ENCODE peak calls at places on chromosome 19, in six cellular contexts. U is tibial nerve, N is fibroblast of lung, D is left lung, L is testis, Q is lung. H is an unnamed sample.

GRCh38 chr19:14577885-14578427 is 4.9 kb upstream of the CLEC17A start:
- DNase-seq in U (no peak), N (no peak), D (peak; percentile 25), L (no peak), Q (no peak), H (no peak)

GRCh38 chr19:7973883-7974282 is 30.4 kb upstream of the TIMM44 start:
- DNase-seq in U (no peak), N (no peak), D (peak; percentile 62), L (no peak), Q (no peak), H (no peak)

GRCh38 chr19:37959665-37960114 is 52.7 kb downstream of the SIPA1L3 start:
- DNase-seq in U (no peak), N (no peak), D (no peak), L (no peak), Q (no peak), H (no peak)

GRCh38 chr19:49151339-49152217 is 3.6 kb downstream of the HRC start:
- DNase-seq in U (peak; percentile 34), N (peak; percentile 28), D (peak; percentile 89), L (peak; percentile 72), Q (peak; percentile 87), H (peak; percentile 70)

GRCh38 chr19:50520822-50521465 is 7.2 kb upstream of the ASPDH start:
- DNase-seq in U (no peak), N (no peak), D (peak; percentile 35), L (no peak), Q (no peak), H (no peak)

GRCh38 chr19:18083929-18084684 is 2.6 kb downstream of the IL12RB1 start:
- DNase-seq in U (no peak), N (no peak), D (no peak), L (no peak), Q (no peak), H (no peak)

GRCh38 chr19:45884682-45885555 is 1.0 kb downstream of the IRF2BP1 start:
- DNase-seq in U (no peak), N (no peak), D (peak; percentile 81), L (no peak), Q (no peak), H (no peak)

GRCh38 chr19:41707502-41707812 is 969 bp upstream of the CEACAM5 start:
- DNase-seq in U (no peak), N (no peak), D (no peak), L (no peak), Q (no peak), H (no peak)

GRCh38 chr19:38617764-38618589 is at the start of gene MAP4K1:
- DNase-seq in U (no peak), N (no peak), D (peak; percentile 86), L (peak; percentile 25), Q (no peak), H (no peak)

GRCh38 chr19:46633130-46633529 is 2.9 kb downstream of the GNG8 start:
- DNase-seq in U (no peak), N (no peak), D (no peak), L (no peak), Q (no peak), H (no peak)

GRCh38 chr19:57818378-57818777 is 3.7 kb upstream of the ZNF552 start:
- DNase-seq in U (no peak), N (no peak), D (no peak), L (no peak), Q (no peak), H (no peak)

GRCh38 chr19:28008695-28009094 is 1204.3 kb downstream of the UQCRFS1 start:
- DNase-seq in U (no peak), N (no peak), D (no peak), L (no peak), Q (no peak), H (no peak)

GRCh38 chr19:11460207-11460606 is 20.6 kb downstream of the ELAVL3 start:
- DNase-seq in U (no peak), N (no peak), D (no peak), L (no peak), Q (no peak), H (no peak)

GRCh38 chr19:41641879-41642485 is 15.1 kb upstream of the CEACAM4 start:
- DNase-seq in U (peak; percentile 73), N (peak; percentile 45), D (no peak), L (peak; percentile 86), Q (peak; percentile 81), H (peak; percentile 71)

GRCh38 chr19:6412111-6412999 is 12.3 kb downstream of the KHSRP start:
- DNase-seq in U (no peak), N (peak; percentile 9), D (no peak), L (peak; percentile 36), Q (no peak), H (peak; percentile 22)

GRCh38 chr19:46373573-46374359 is 26.9 kb downstream of the PPP5C start:
- DNase-seq in U (no peak), N (no peak), D (peak; percentile 93), L (no peak), Q (peak; percentile 92), H (peak; percentile 64)

GRCh38 chr19:18385359-18385674 is 641 bp upstream of the GDF15 start:
- DNase-seq in U (no peak), N (no peak), D (no peak), L (no peak), Q (no peak), H (no peak)

GRCh38 chr19:18457478-18458331 is 19.8 kb upstream of the ISYNA1 start:
- DNase-seq in U (no peak), N (no peak), D (peak; percentile 47), L (no peak), Q (no peak), H (no peak)

GRCh38 chr19:1873524-1874473 is 10.4 kb upstream of the KLF16 start:
- DNase-seq in U (no peak), N (no peak), D (no peak), L (peak; percentile 72), Q (no peak), H (no peak)

GRCh38 chr19:17775245-17775927 is 19.6 kb upstream of the B3GNT3 start:
- DNase-seq in U (peak; percentile 58), N (no peak), D (no peak), L (peak; percentile 56), Q (no peak), H (peak; percentile 57)

GRCh38 chr19:4606921-4607678 is 32.2 kb upstream of the TNFAIP8L1 start:
- DNase-seq in U (no peak), N (peak; percentile 28), D (no peak), L (peak; percentile 71), Q (no peak), H (peak; percentile 22)

GRCh38 chr19:51729781-51730180 is 6.0 kb upstream of the HAS1 start:
- DNase-seq in U (no peak), N (no peak), D (no peak), L (no peak), Q (no peak), H (no peak)

GRCh38 chr19:2558543-2558942 is 82.6 kb downstream of the GADD45B start:
- DNase-seq in U (no peak), N (no peak), D (no peak), L (no peak), Q (no peak), H (no peak)

GRCh38 chr19:44943801-44944249 is 1.8 kb downstream of the APOC4 start:
- DNase-seq in U (peak; percentile 41), N (no peak), D (peak; percentile 84), L (peak; percentile 51), Q (peak; percentile 62), H (no peak)

GRCh38 chr19:1923319-1923718 is 17.7 kb upstream of the CSNK1G2 start:
- DNase-seq in U (no peak), N (no peak), D (no peak), L (no peak), Q (no peak), H (no peak)

GRCh38 chr19:50649433-50650391 is at the start of gene C19orf81:
- DNase-seq in U (no peak), N (no peak), D (no peak), L (peak; percentile 68), Q (no peak), H (no peak)

GRCh38 chr19:55345818-55346724 is 6.4 kb downstream of the KMT5C start:
- DNase-seq in U (peak; percentile 34), N (peak; percentile 41), D (no peak), L (peak; percentile 33), Q (no peak), H (no peak)

GRCh38 chr19:54104998-54105715 is 2.5 kb downstream of the NDUFA3 start:
- DNase-seq in U (no peak), N (no peak), D (no peak), L (no peak), Q (no peak), H (no peak)

GRCh38 chr19:53998223-53998622 is 6.8 kb downstream of the CACNG6 start:
- DNase-seq in U (no peak), N (no peak), D (no peak), L (no peak), Q (no peak), H (no peak)

GRCh38 chr19:27776020-27776419 is 1436.9 kb downstream of the UQCRFS1 start:
- DNase-seq in U (no peak), N (peak; percentile 23), D (no peak), L (no peak), Q (no peak), H (peak; percentile 25)

DNA sequence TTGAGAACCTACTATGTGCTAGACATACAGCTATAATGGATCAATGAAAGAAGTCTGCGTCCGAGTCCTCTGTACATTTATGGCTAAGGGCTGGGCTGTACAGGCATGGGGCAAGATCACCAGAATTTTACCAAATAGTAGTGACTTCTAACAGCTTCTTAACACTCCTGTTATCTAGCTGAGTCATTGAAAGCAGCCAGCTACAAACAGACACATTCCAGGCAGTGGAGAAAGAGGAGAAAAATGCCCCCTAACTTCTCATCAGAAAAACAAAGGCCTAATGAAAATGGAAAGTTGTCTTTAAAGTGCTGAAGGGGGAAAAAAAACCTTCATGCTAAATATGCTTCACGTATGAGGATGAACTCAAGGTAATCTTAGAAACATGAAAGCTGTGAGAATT is 14.3 kb upstream of the ZNF667 start:
- DNase-seq in U (no peak), N (no peak), D (no peak), L (no peak), Q (no peak), H (peak; percentile 26)
- H3K9me3 ChIP-seq in U (no peaks in the 10 kb centered on the region), N (no peaks in the 10 kb centered on the region), D (peaks cover 96% of the 10 kb centered on the region), L (no peaks in the 10 kb centered on the region), Q (no peaks in the 10 kb centered on the region), H (peaks cover 54% of the 10 kb centered on the region)

DNA sequence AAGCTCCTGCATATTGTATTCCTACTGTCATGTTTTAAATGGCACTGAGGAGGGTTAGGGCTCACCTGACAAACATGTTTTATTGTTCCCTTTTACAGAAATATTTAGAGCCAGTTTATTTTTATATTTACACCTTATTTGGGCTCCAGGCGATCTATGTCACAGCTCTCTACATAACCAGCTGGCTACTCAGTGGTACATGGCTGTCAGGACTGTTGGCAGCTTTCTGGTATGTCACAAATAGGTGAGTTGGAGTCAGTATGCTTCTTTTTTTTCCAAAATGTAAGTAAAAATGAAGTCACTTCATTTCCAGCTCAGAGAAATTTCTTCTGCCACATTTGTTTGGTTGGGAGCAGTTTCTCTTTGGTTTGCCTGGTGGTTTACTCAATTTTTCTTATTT is 31.5 kb downstream of the DPY19L3 start:
- DNase-seq in U (no peak), N (no peak), D (no peak), L (no peak), Q (no peak), H (no peak)
- H3K36me3 ChIP-seq in U (peaks cover 70% of the 10 kb centered on the region), N (peaks cover 1% of the 10 kb centered on the region), D (no peaks in the 10 kb centered on the region), L (no peaks in the 10 kb centered on the region), Q (peaks cover 9% of the 10 kb centered on the region), H (peaks cover 68% of the 10 kb centered on the region)

GRCh38 chr19:40464059-40465024 is 1.2 kb downstream of the BLVRB start:
- DNase-seq in U (peak; percentile 95), N (peak; percentile 87), D (peak; percentile 84), L (peak; percentile 89), Q (peak; percentile 92), H (peak; percentile 95)
- H3K4me3 ChIP-seq in U (peak overlapping the region; percentile 85), N (peak overlapping the region; percentile 77), D (peak overlapping the region; percentile 75), L (peak overlapping the region; percentile 80), Q (peak overlapping the region; percentile 69), H (peak overlapping the region; percentile 82)

GRCh38 chr19:9608912-9609311 is 12.1 kb downstream of the ZNF561 start:
- DNase-seq in U (no peak), N (no peak), D (no peak), L (no peak), Q (no peak), H (no peak)
- H3K9me3 ChIP-seq in U (no peaks in the 10 kb centered on the region), N (peaks cover 5% of the 10 kb centered on the region), D (peaks cover 78% of the 10 kb centered on the region), L (no peaks in the 10 kb centered on the region), Q (peaks cover 7% of the 10 kb centered on the region), H (peaks cover 57% of the 10 kb centered on the region)